ENCODE peak calls at places on chromosome 15, in four cellular contexts. K is HCT116, D is H1, I is K562. N is an unnamed sample.

GRCh38 chr15:82018201-82018600 is 27.6 kb downstream of the MEX3B start:
- DNase-seq in D (no peak), I (no peak), K (no peak), N (no peak)

GRCh38 chr15:96341465-96342142 is 11.1 kb downstream of the NR2F2 start:
- DNase-seq in D (no peak), I (no peak), K (no peak), N (no peak)

GRCh38 chr15:67973846-67974245 is 80.3 kb upstream of the PIAS1 start:
- DNase-seq in K (no peak), D (no peak), I (no peak), N (no peak)

GRCh38 chr15:45548753-45549520 is 26.4 kb upstream of the SLC30A4 start:
- DNase-seq in K (no peak), D (no peak), I (peak), N (no peak)

GRCh38 chr15:66040211-66040892 is 171.1 kb downstream of the RAB11A start:
- DNase-seq in D (no peak), I (no peak), K (no peak), N (no peak)

GRCh38 chr15:89132611-89133242 is 44.5 kb downstream of the ABHD2 start:
- DNase-seq in I (no peak), K (no peak), D (no peak), N (no peak)

GRCh38 chr15:101044625-101045235 is 125.6 kb downstream of the LRRK1 start:
- DNase-seq in K (no peak), D (no peak), I (no peak), N (no peak)

GRCh38 chr15:59169337-59169736 is 37.3 kb upstream of the LDHAL6B start:
- DNase-seq in I (no peak), K (no peak), D (no peak), N (no peak)

GRCh38 chr15:51579012-51579411 is 43.6 kb downstream of the DMXL2 start:
- DNase-seq in D (no peak), K (no peak), I (no peak), N (no peak)

GRCh38 chr15:34721802-34722795 is 32.7 kb downstream of the GJD2 start:
- DNase-seq in D (peak), K (peak), I (no peak), N (peak)

GRCh38 chr15:52790166-52790708 is at the start of gene ONECUT1:
- DNase-seq in D (no peak), I (peak), K (no peak), N (no peak)

GRCh38 chr15:33086500-33087141 is 107.9 kb downstream of the FMN1 start:
- DNase-seq in D (no peak), K (peak), I (no peak), N (no peak)

GRCh38 chr15:56160966-56161365 is 82.7 kb downstream of the RFX7 start:
- DNase-seq in K (no peak), D (no peak), I (no peak), N (no peak)

DNA sequence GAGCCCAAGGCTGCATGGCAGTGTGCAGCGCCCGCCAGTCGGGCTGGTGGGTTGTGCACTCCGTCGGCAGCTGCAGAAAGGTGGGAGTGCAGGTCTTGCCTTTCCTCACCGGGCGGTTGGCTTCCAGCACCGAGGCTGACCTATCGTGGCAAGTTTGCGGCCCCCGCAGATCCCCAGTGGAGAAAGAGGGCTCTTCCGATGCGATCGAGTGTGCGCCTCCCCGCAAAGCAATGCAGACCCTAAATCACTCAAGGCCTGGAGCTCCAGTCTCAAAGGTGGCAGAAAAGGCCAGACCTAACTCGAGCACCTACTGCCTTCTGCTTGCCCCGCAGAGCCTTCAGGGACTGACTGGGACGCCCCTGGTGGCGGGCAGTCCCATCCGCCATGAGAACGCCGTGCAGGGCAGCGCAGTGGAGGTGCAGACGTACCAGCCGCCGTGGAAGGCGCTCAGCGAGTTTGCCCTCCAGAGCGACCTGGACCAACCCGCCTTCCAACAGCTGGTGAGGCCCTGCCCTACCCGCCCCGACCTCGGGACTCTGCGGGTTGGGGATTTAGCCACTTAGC is 4.3 kb downstream of the ISL2 start:
- DNase-seq in K (no peak), I (no peak), D (no peak), N (no peak)
- TF ChIP-seq ZNF274 in K (no peak), I (no peak), D (no peak), N (no peak)

GRCh38 chr15:38558714-38559059 is 5.9 kb downstream of the RASGRP1 start:
- DNase-seq in I (no peak), K (no peak), D (no peak), N (no peak)

GRCh38 chr15:38560456-38560926 is 4.1 kb downstream of the RASGRP1 start:
- DNase-seq in K (no peak), I (no peak), D (no peak), N (no peak)

GRCh38 chr15:38557855-38558713 is 6.5 kb downstream of the RASGRP1 start:
- DNase-seq in D (no peak), K (no peak), I (no peak), N (no peak)

GRCh38 chr15:38559908-38560307 is 4.7 kb downstream of the RASGRP1 start:
- DNase-seq in K (no peak), D (no peak), I (no peak), N (no peak)

GRCh38 chr15:38559131-38559530 is 5.5 kb downstream of the RASGRP1 start:
- DNase-seq in I (no peak), D (no peak), K (no peak), N (no peak)
- H3K4me3 ChIP-seq in I (no peak), D (no peak), K (no peak), N (no peak)

DNA sequence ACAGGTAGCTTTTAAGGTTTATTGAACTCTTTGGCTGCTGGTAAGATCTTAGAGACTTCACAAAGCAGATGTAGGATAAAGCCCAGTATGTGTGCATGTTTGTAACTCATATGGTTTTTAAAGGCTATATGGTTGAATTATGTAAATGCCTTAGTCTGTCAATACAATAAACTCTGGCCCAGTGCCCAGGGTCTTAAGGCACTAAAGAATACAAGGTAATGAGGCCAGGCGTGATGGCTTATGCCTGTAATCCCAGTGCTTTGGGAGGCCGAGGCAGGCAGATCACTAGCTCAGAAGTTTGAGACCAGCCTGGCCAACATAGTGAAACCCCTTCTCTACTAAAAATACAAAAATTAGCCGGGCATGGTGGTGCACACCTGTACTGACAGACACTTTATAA is 170.3 kb upstream of the CGNL1 start:
- DNase-seq in D (no peak), I (no peak), K (no peak), N (no peak)
- TF ChIP-seq YY1 in D (no peak), I (no peak), K (no peak), N (no peak)

GRCh38 chr15:78950906-78951840 is 6.3 kb upstream of the CTSH start:
- DNase-seq in K (no peak), D (no peak), I (no peak), N (no peak)
- TF ChIP-seq ZNF274 in K (no peak), D (no peak), I (no peak), N (no peak)

GRCh38 chr15:90836296-90836871 is 32.0 kb upstream of the FURIN start:
- DNase-seq in I (peak), D (no peak), K (no peak), N (no peak)
- H3K4me3 ChIP-seq in I (no peak), D (no peak), K (no peak), N (no peak)

DNA sequence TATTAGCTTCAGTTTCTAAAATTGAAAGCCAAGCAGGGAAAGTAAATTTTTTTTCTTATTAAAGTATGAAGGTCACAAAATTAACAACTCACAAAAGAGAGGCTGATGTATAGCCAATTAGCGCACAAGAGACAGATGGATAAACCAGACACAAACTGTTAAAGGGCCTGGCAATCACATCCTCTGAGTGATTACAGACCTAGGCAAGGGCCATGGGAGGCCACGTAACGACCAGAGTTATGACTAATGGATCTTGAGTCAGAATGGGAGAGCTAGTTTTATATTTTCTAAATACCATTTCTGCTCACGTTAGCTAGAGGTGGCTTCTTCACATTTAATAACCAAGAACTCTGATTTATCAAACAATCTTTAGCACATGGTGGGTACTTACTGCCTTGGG is 17.8 kb upstream of the SCAMP5 start:
- DNase-seq in D (no peak), K (no peak), I (no peak), N (no peak)
- TF ChIP-seq YY1 in D (no peak), K (no peak), I (no peak), N (no peak)

GRCh38 chr15:98174286-98174685 is 213.8 kb downstream of the ARRDC4 start:
- DNase-seq in I (no peak), K (no peak), D (no peak), N (peak)

GRCh38 chr15:98177950-98178848 is 217.7 kb downstream of the ARRDC4 start:
- DNase-seq in K (peak), I (peak), D (no peak), N (peak)
- TF ChIP-seq ZNF274 in K (no peak), I (no peak), D (no peak), N (no peak)

N was measured in NT2/D1.